ENCODE peak calls at places on chromosomes 11 and 22, in seven cellular contexts. Z is ovary, P is fibroblast of lung, K is left lung, U is IMR-90, D is breast epithelium, C is stomach. L is an unnamed sample. For H3K4me1, the result is how much of the 10 kb centered on the place peaks cover.

GRCh38 chr11:95346207-95346718 is 115.3 kb upstream of the SESN3 start:
- DNase-seq in Z (no peak), P (no peak), K (no peak), U (no peak), D (no peak), C (no peak), L (no peak)

GRCh38 chr11:13169709-13170108 is 107.9 kb upstream of the BMAL1 start:
- DNase-seq in Z (no peak), P (peak), K (no peak), U (peak), D (no peak), C (no peak), L (no peak)

GRCh38 chr11:70772950-70773349 is 374.6 kb downstream of the CTTN start:
- DNase-seq in Z (no peak), P (no peak), K (no peak), U (no peak), D (no peak), C (no peak), L (no peak)

GRCh38 chr11:115425816-115426215 is 78.4 kb downstream of the CADM1 start:
- DNase-seq in Z (no peak), P (no peak), K (no peak), U (no peak), D (no peak), C (no peak), L (no peak)

GRCh38 chr22:50031189-50032091 is 18.9 kb upstream of the IL17REL start:
- DNase-seq in Z (no peak), P (no peak), K (no peak), U (no peak), D (no peak), C (no peak), L (no peak)

GRCh38 chr22:20810645-20811044 is 36.7 kb downstream of the SERPIND1 start:
- DNase-seq in Z (no peak), P (no peak), K (no peak), U (no peak), D (no peak), C (no peak), L (no peak)

GRCh38 chr11:129814244-129814992 is 1.2 kb upstream of the TMEM45B start:
- DNase-seq in Z (no peak), P (no peak), K (no peak), U (no peak), D (no peak), C (no peak), L (no peak)

GRCh38 chr11:12997168-12997567 is 11.9 kb upstream of the RASSF10 start:
- DNase-seq in Z (no peak), P (no peak), K (no peak), U (no peak), D (no peak), C (no peak), L (no peak)

GRCh38 chr11:28657378-28658030 is 549.3 kb downstream of the METTL15 start:
- DNase-seq in Z (no peak), P (peak), K (no peak), U (peak), D (no peak), C (no peak), L (no peak)

GRCh38 chr11:73137262-73137941 is 4.7 kb downstream of the FCHSD2 start:
- DNase-seq in Z (no peak), P (no peak), K (no peak), U (no peak), D (no peak), C (no peak), L (no peak)

GRCh38 chr11:1746516-1746931 is 3.9 kb downstream of the IFITM10 start:
- DNase-seq in Z (no peak), P (no peak), K (peak), U (no peak), D (no peak), C (no peak), L (peak)

GRCh38 chr11:130892847-130893246 is 23.4 kb downstream of the SNX19 start:
- DNase-seq in Z (no peak), P (no peak), K (no peak), U (no peak), D (no peak), C (no peak), L (no peak)

GRCh38 chr11:111423250-111423615 is 44.2 kb upstream of the POU2AF1 start:
- DNase-seq in Z (no peak), P (no peak), K (no peak), U (no peak), D (no peak), C (no peak), L (no peak)

GRCh38 chr22:30860176-30861105 is 108.1 kb downstream of the MORC2 start:
- DNase-seq in Z (no peak), P (no peak), K (no peak), U (no peak), D (no peak), C (peak), L (no peak)

GRCh38 chr11:95790933-95791247 is 592 bp downstream of the CEP57 start:
- DNase-seq in Z (peak), P (peak), K (peak), U (peak), D (peak), C (peak), L (peak)

GRCh38 chr11:68002943-68003845 is 703 bp downstream of the UNC93B1 start:
- DNase-seq in Z (peak), P (no peak), K (peak), U (no peak), D (no peak), C (peak), L (peak)

GRCh38 chr22:26800858-26801257 is 143.5 kb downstream of the MIAT start:
- DNase-seq in Z (no peak), P (peak), K (no peak), U (peak), D (no peak), C (no peak), L (no peak)

GRCh38 chr11:117279711-117280376 is 11.3 kb upstream of the BACE1-AS start:
- DNase-seq in Z (no peak), P (peak), K (no peak), U (no peak), D (no peak), C (no peak), L (no peak)

GRCh38 chr22:22322792-22323191 is 78.2 kb downstream of the VPREB1 start:
- DNase-seq in Z (no peak), P (no peak), K (no peak), U (no peak), D (no peak), C (no peak), L (no peak)
- H3K4me1 ChIP-seq in Z (under half), P (under half), K (under half), U (under half), D (under half), C (under half), L (under half)

DNA sequence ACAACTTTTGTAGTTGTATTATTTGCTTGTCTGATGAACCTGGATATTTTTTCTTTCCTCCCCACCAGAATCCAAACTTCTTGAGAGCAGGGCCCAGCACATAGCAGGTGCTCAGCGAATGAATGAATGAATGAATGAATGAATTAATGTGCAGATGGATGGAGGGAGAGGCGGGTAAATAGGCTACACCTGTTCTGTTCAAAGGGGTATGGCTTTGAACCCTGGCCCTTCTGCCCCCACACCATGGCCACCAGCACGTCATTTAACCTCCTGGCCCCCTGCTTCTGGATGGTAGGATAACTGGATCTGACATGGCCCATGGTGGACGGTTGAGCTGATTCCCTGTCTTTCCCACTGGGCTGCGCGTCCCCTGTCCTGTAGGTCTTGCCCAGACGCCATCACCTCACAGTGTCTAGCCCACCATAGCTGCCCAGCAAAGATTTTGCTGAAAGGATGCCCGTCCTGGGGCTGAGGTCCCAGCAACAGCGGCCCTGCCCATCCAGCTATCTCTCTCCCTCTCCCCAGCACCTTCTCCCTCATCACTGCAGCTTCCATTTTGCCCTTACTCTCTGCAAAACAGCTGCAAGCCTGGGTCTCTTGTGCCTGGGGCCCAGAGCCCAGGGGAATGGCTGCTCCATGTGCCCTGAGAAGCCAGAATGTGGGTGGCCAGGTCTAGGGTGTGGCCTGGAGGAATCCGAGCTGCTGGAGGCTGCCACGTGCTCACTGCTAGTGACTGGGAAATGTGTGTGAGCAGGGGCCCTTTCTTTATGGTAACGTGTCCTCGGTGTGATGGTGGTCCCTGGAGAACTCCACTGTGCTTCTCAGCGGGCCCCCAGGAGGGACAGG is 49.3 kb upstream of the LINC01488 start:
- DNase-seq in Z (no peak), P (no peak), K (no peak), U (no peak), D (no peak), C (no peak), L (no peak)
- TF ChIP-seq CTCF in Z (no peak), P (no peak), K (no peak), U (no peak), D (no peak), C (no peak), L (no peak)

GRCh38 chr11:108003623-108004022 is 5.1 kb upstream of the CUL5 start:
- DNase-seq in Z (no peak), P (no peak), K (no peak), U (no peak), D (no peak), C (no peak), L (no peak)

GRCh38 chr11:107998761-107999160 is 9.9 kb upstream of the CUL5 start:
- DNase-seq in Z (no peak), P (no peak), K (no peak), U (no peak), D (no peak), C (no peak), L (no peak)

GRCh38 chr11:107999759-108000455 is 8.8 kb upstream of the CUL5 start:
- DNase-seq in Z (no peak), P (peak), K (no peak), U (peak), D (no peak), C (no peak), L (no peak)

GRCh38 chr11:108007819-108008218 is 879 bp upstream of the CUL5 start:
- DNase-seq in Z (peak), P (no peak), K (no peak), U (no peak), D (no peak), C (no peak), L (no peak)

DNA sequence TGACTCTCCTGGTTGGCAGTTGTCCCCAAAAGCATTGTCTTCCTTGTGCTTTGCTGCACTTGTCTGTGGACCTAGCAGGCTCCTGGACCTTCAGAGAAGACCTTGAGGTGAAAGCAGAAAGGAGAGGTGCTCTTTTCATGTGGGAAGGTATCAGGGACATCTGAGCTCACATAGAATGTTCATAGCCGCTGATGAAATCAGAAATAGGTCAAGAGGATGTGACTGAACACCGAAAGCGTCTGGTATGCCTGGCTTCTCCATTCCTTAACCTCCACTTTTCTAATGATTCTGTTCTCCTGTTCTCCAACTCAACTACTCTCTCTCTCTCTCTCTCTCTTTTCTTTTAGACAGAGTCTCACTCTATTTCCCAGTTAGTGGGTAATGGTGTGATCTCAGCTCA is 6.2 kb upstream of the CUL5 start:
- DNase-seq in Z (no peak), P (no peak), K (no peak), U (no peak), D (no peak), C (no peak), L (no peak)
- H3K4me1 ChIP-seq in Z (under half), P (under half), K (under half), U (under half), D (under half), C (under half), L (under half)

GRCh38 chr11:77198440-77198849 is 70.4 kb downstream of the MYO7A start:
- DNase-seq in Z (no peak), P (no peak), K (peak), U (peak), D (no peak), C (no peak), L (no peak)
- TF ChIP-seq CTCF in Z (no peak), P (peak), K (no peak), U (peak), D (no peak), C (no peak), L (no peak)